ENCODE peak calls at places on chromosomes 7 and 10, in eight cellular contexts. T is A549, Z is H1, M is K562, A is stomach, F is ovary, V is SK-N-SH, B is HepG2. P is an unnamed sample.

GRCh38 chr10:70295321-70295720 is 11.5 kb upstream of the NPFFR1 start:
- DNase-seq in T (no peak), Z (no peak), M (no peak), A (no peak), F (no peak), V (no peak), B (no peak), P (no peak)

GRCh38 chr7:36003343-36003742 is 149.7 kb upstream of the EEPD1 start:
- DNase-seq in T (no peak), Z (no peak), M (no peak), A (no peak), F (no peak), V (no peak), B (no peak), P (no peak)

GRCh38 chr7:31122649-31123058 is 70.5 kb downstream of the ADCYAP1R1 start:
- DNase-seq in T (peak; percentile 46), Z (peak; percentile 75), M (peak; percentile 59), A (peak; percentile 67), F (peak; percentile 72), V (peak; percentile 74), B (peak; percentile 45), P (peak; percentile 49)

GRCh38 chr10:132681858-132682755 is 103.8 kb downstream of the NKX6-2 start:
- DNase-seq in T (no peak), Z (no peak), M (no peak), A (no peak), F (no peak), V (no peak), B (no peak), P (no peak)

GRCh38 chr7:131919920-131920709 is 363.7 kb upstream of the PODXL start:
- DNase-seq in T (no peak), Z (no peak), M (no peak), A (no peak), F (no peak), V (no peak), B (no peak), P (no peak)

GRCh38 chr7:867406-868188 is 8.8 kb upstream of the GET4 start:
- DNase-seq in T (peak; percentile 21), Z (no peak), M (no peak), A (peak; percentile 91), F (peak; percentile 62), V (no peak), B (no peak), P (peak; percentile 88)

GRCh38 chr10:44280615-44281014 is 104.3 kb downstream of the CXCL12 start:
- DNase-seq in T (no peak), Z (no peak), M (no peak), A (no peak), F (no peak), V (no peak), B (no peak), P (no peak)

GRCh38 chr10:82643601-82644000 is 768.6 kb downstream of the NRG3 start:
- DNase-seq in T (no peak), Z (no peak), M (no peak), A (no peak), F (no peak), V (no peak), B (no peak), P (no peak)

GRCh38 chr7:151251328-151251925 is 2.9 kb upstream of the SMARCD3 start:
- DNase-seq in T (peak; percentile 57), Z (no peak), M (no peak), A (peak; percentile 55), F (peak; percentile 76), V (peak; percentile 97), B (no peak), P (peak; percentile 54)

GRCh38 chr10:3893904-3894563 is 109.0 kb upstream of the KLF6 start:
- DNase-seq in T (no peak), Z (no peak), M (no peak), A (no peak), F (no peak), V (no peak), B (no peak), P (no peak)

GRCh38 chr7:157470017-157470322 is 133.2 kb downstream of the DNAJB6 start:
- DNase-seq in T (no peak), Z (no peak), M (no peak), A (peak; percentile 19), F (no peak), V (no peak), B (no peak), P (no peak)

GRCh38 chr7:69599211-69599878 is 1.1 kb downstream of the AUTS2 start:
- DNase-seq in T (peak; percentile 20), Z (no peak), M (no peak), A (no peak), F (peak; percentile 58), V (peak; percentile 82), B (no peak), P (no peak)

GRCh38 chr7:124276005-124276606 is 243.2 kb upstream of the TMEM229A start:
- DNase-seq in T (peak; percentile 1), Z (peak; percentile 23), M (peak; percentile 24), A (no peak), F (no peak), V (peak; percentile 27), B (peak; percentile 29), P (peak; percentile 19)

GRCh38 chr7:43668035-43668434 is 61.3 kb downstream of the COA1 start:
- DNase-seq in T (no peak), Z (no peak), M (no peak), A (no peak), F (no peak), V (no peak), B (no peak), P (no peak)

GRCh38 chr10:21173964-21174669 is 277.0 kb upstream of the NEBL start:
- DNase-seq in T (peak; percentile 66), Z (no peak), M (peak; percentile 59), A (peak; percentile 80), F (peak; percentile 46), V (peak; percentile 88), B (no peak), P (peak; percentile 66)

GRCh38 chr10:102535481-102536147 is 31.8 kb downstream of the SUFU start:
- DNase-seq in T (no peak), Z (no peak), M (no peak), A (no peak), F (no peak), V (no peak), B (no peak), P (no peak)

GRCh38 chr10:3426190-3426845 is 253.7 kb upstream of the PITRM1 start:
- DNase-seq in T (no peak), Z (no peak), M (no peak), A (no peak), F (no peak), V (no peak), B (peak; percentile 2), P (peak; percentile 26)

GRCh38 chr7:29265208-29265923 is 70.8 kb downstream of the CHN2 start:
- DNase-seq in T (no peak), Z (no peak), M (no peak), A (no peak), F (no peak), V (no peak), B (no peak), P (no peak)

GRCh38 chr7:22718200-22718711 is 8.7 kb upstream of the IL6 start:
- DNase-seq in T (no peak), Z (no peak), M (peak; percentile 72), A (no peak), F (no peak), V (no peak), B (no peak), P (no peak)

GRCh38 chr10:47261121-47261520 is 38.9 kb upstream of the GDF10 start:
- DNase-seq in T (no peak), Z (no peak), M (no peak), A (no peak), F (no peak), V (no peak), B (no peak), P (peak; percentile 9)

GRCh38 chr10:92290076-92290836 is 622 bp downstream of the CPEB3 start:
- DNase-seq in T (peak; percentile 38), Z (no peak), M (peak; percentile 25), A (peak; percentile 61), F (no peak), V (no peak), B (peak; percentile 23), P (peak; percentile 44)

DNA sequence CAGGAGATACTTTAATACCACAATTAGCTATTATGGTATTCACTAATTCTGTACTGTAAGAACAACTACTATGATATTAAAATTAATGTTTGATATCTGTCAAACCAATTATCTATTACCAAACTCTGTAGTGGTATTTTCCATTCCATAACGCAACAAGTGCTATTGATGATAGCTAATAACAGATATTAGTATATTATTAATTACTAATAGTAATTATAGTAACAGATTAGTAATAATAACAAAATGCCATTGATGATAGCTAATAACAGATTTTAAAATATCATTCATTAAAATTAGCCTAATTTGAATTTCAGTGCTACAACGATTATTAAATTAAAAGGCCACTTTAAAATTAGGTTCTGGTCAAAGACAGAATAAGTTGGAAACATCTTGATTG is 93.5 kb downstream of the BTRC start:
- DNase-seq in T (no peak), Z (no peak), M (no peak), A (no peak), F (no peak), V (no peak), B (no peak), P (no peak)
- H3K4me1 ChIP-seq in T (no peaks in the 10 kb centered on the region), Z (peaks cover 5% of the 10 kb centered on the region), M (peaks cover 4% of the 10 kb centered on the region), A (peaks cover 6% of the 10 kb centered on the region), F (no peaks in the 10 kb centered on the region), V (peaks cover 31% of the 10 kb centered on the region), B (no peaks in the 10 kb centered on the region), P (no peaks in the 10 kb centered on the region)

GRCh38 chr7:99996755-99997544 is 18.4 kb upstream of the ZKSCAN1 start:
- DNase-seq in T (no peak), Z (no peak), M (no peak), A (no peak), F (no peak), V (no peak), B (no peak), P (no peak)
- H3K27ac ChIP-seq in T (no peak overlapping the region), Z (no peak overlapping the region), M (no peak overlapping the region), A (peak overlapping the region; percentile 89), F (no peak overlapping the region), V (no peak overlapping the region), B (peak overlapping the region; percentile 95), P (peak overlapping the region; percentile 83)

DNA sequence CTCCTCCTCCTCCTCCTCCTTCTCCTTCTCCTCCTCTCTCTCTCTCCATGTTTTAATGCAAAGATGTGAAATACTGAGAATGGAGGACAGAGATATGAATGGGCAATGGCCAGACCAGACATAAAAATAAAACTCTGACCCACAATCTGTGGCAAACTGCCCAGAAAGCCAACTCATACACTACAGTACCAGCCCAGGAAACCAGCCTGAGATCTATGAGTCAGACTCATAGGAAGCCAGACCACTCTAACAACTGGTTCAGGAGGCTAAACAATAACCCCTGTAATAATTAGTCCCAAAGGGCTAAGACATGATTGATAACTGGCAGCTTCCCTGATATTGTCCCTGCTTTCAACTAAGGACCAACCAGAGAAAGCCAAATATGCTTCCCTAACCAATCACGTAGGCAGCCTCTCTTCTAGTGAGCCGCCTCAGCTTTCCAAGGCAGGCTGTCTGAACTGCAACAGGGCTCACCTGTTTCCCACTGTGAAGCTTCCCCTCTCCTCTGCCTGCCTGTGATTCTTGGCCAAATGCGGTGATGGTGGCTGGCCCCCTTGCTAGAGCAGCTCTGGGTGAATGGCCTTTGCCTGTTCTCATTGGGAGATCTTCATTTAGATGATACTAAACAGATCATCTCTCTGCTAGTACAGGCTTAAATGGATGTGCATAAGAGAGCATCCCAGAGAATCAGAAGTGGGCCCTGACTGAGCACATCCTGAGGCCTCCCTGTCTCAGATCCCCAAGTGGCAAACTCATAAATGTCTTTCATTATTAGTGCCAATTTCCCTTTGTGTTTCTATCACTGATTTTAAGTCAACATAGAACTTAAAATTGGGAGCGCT is 817.6 kb downstream of the TNS3 start:
- DNase-seq in T (peak; percentile 54), Z (no peak), M (no peak), A (peak; percentile 44), F (no peak), V (no peak), B (no peak), P (no peak)
- TF ChIP-seq EP300 in T (peak; percentile 15), Z (no peak), M (no peak), A (no peak), F (no peak), V (peak; percentile 98), B (no peak), P (no peak)

GRCh38 chr10:77566228-77566627 is 71.4 kb downstream of the KCNMA1 start:
- DNase-seq in T (no peak), Z (no peak), M (no peak), A (no peak), F (no peak), V (no peak), B (no peak), P (no peak)
- H3K4me1 ChIP-seq in T (peaks cover 56% of the 10 kb centered on the region), Z (peaks cover 14% of the 10 kb centered on the region), M (no peaks in the 10 kb centered on the region), A (peaks cover 42% of the 10 kb centered on the region), F (no peaks in the 10 kb centered on the region), V (peaks cover 9% of the 10 kb centered on the region), B (no peaks in the 10 kb centered on the region), P (peaks cover 21% of the 10 kb centered on the region)